ENCODE peak calls at places on chromosomes 4 and X, in four cellular contexts. T, Z, A and S are unnamed samples.

GRCh38 chr4:82509029-82509428 is 52.8 kb downstream of the TMEM150C start:
- DNase-seq in T (no peak), Z (no peak), A (no peak), S (no peak)

GRCh38 chrX:155333701-155334100 is 713 bp downstream of the CLIC2 start:
- DNase-seq in T (no peak), Z (no peak), A (no peak), S (no peak)

GRCh38 chr4:153616005-153616555 is 68.0 kb upstream of the TLR2 start:
- DNase-seq in T (no peak), Z (no peak), A (no peak), S (no peak)

GRCh38 chrX:130975947-130976346 is 72.9 kb upstream of the ENOX2 start:
- DNase-seq in T (peak), Z (peak), A (no peak), S (no peak)

GRCh38 chrX:17597836-17598434 is 139.4 kb upstream of the SCML1 start:
- DNase-seq in T (peak), Z (no peak), A (peak), S (peak)

GRCh38 chrX:50903387-50904027 is 7.0 kb upstream of the BMP15 start:
- DNase-seq in T (peak), Z (peak), A (peak), S (no peak)

GRCh38 chrX:71998836-71999509 is 88.3 kb downstream of the NHSL2 start:
- DNase-seq in T (peak), Z (no peak), A (no peak), S (no peak)

GRCh38 chrX:68944211-68944610 is 115.4 kb downstream of the EFNB1 start:
- DNase-seq in T (no peak), Z (no peak), A (no peak), S (no peak)

GRCh38 chr4:79827283-79827682 is 245.7 kb downstream of the ANTXR2 start:
- DNase-seq in T (no peak), Z (no peak), A (no peak), S (no peak)

GRCh38 chrX:5458300-5458699 is 770.4 kb downstream of the NLGN4X start:
- DNase-seq in T (no peak), Z (no peak), A (no peak), S (no peak)

GRCh38 chr4:168648929-168649328 is 152.1 kb downstream of the PALLD start:
- DNase-seq in T (peak), Z (peak), A (no peak), S (peak)

GRCh38 chr4:147312376-147313046 is 168.4 kb upstream of the EDNRA start:
- DNase-seq in T (peak), Z (peak), A (no peak), S (no peak)

GRCh38 chr4:141022221-141022760 is 111.0 kb downstream of the RNF150 start:
- DNase-seq in T (no peak), Z (no peak), A (no peak), S (no peak)

GRCh38 chr4:181860157-181860556 is 383.0 kb upstream of the TENM3 start:
- DNase-seq in T (peak), Z (no peak), A (no peak), S (no peak)

GRCh38 chrX:132716006-132716405 is 227.2 kb upstream of the MBNL3 start:
- DNase-seq in T (no peak), Z (no peak), A (no peak), S (no peak)

GRCh38 chrX:109684136-109684535 is 48.9 kb downstream of the ACSL4 start:
- DNase-seq in T (peak), Z (no peak), A (no peak), S (no peak)

GRCh38 chr4:134089885-134090284 is 111.7 kb downstream of the PABPC4L start:
- DNase-seq in T (no peak), Z (no peak), A (no peak), S (no peak)

GRCh38 chrX:43002526-43003203 is 224.7 kb upstream of the PPP1R2C start:
- DNase-seq in T (no peak), Z (no peak), A (no peak), S (no peak)

GRCh38 chrX:101693476-101693875 is 33.8 kb upstream of the ARMCX2 start:
- DNase-seq in T (no peak), Z (no peak), A (no peak), S (no peak)

GRCh38 chrX:103376118-103376978 is at the start of gene BEX3:
- DNase-seq in T (peak), Z (no peak), A (peak), S (peak)

GRCh38 chr4:10276152-10276551 is 159.6 kb upstream of the WDR1 start:
- DNase-seq in T (no peak), Z (no peak), A (no peak), S (no peak)

GRCh38 chr4:173181769-173182374 is 13.3 kb downstream of the GALNT7 start:
- DNase-seq in T (peak), Z (no peak), A (no peak), S (no peak)

GRCh38 chr4:11842620-11843263 is 414.0 kb upstream of the HS3ST1 start:
- DNase-seq in T (no peak), Z (no peak), A (no peak), S (no peak)

GRCh38 chr4:153950100-153950979 is 161.5 kb upstream of the SFRP2 start:
- DNase-seq in T (no peak), Z (peak), A (no peak), S (no peak)

GRCh38 chrX:96715412-96715940 is 30.8 kb downstream of the DIAPH2 start:
- DNase-seq in T (peak), Z (no peak), A (no peak), S (no peak)

GRCh38 chr4:144658908-144659307 is 13.0 kb downstream of the HHIP start:
- DNase-seq in T (no peak), Z (no peak), A (no peak), S (no peak)